ENCODE peak calls at places on chromosomes 2 and 18, in four cellular contexts. B, K, U and X are unnamed samples.
A peak's percentile ranks its signal among the peaks of the same experiment; 100 is the strongest.

GRCh38 chr2:66437055-66437454 is 2.1 kb downstream of the MEIS1 start:
- DNase-seq in U (no peak), K (peak; percentile 39), B (no peak), X (no peak)

GRCh38 chr2:28681216-28681981 is 70.2 kb upstream of the PPP1CB start:
- DNase-seq in U (peak; percentile 20), B (no peak), K (peak; percentile 82), X (no peak)

GRCh38 chr2:120428748-120429147 is 82.8 kb downstream of the INHBB start:
- DNase-seq in K (no peak), B (no peak), U (no peak), X (no peak)

GRCh38 chr18:42078711-42079110 is 123.7 kb downstream of the PIK3C3 start:
- DNase-seq in K (peak; percentile 19), U (no peak), B (no peak), X (no peak)

GRCh38 chr18:42909095-42909494 is 206.4 kb downstream of the RIT2 start:
- DNase-seq in K (no peak), U (no peak), B (no peak), X (no peak)

GRCh38 chr2:173657996-173658717 is 303.5 kb downstream of the CDCA7 start:
- DNase-seq in U (no peak), K (peak; percentile 92), B (no peak), X (no peak)

GRCh38 chr2:63639344-63639743 is 50.6 kb downstream of the MDH1 start:
- DNase-seq in K (no peak), B (no peak), U (no peak), X (no peak)

GRCh38 chr2:163717993-163718680 is 17.7 kb downstream of the FIGN start:
- DNase-seq in K (no peak), B (no peak), U (no peak), X (no peak)

GRCh38 chr2:46101557-46102220 is 195.5 kb upstream of the EPAS1 start:
- DNase-seq in B (no peak), K (no peak), U (no peak), X (no peak)

GRCh38 chr2:86500325-86500724 is 59.2 kb downstream of the KDM3A start:
- DNase-seq in U (no peak), K (no peak), B (no peak), X (no peak)

GRCh38 chr2:10124538-10125045 is 2.1 kb downstream of the RRM2 start:
- DNase-seq in B (peak; percentile 33), K (peak; percentile 68), U (peak; percentile 80), X (no peak)

GRCh38 chr18:56645415-56646016 is 5.6 kb upstream of the WDR7 start:
- DNase-seq in U (peak; percentile 43), B (no peak), K (no peak), X (no peak)

GRCh38 chr2:239834143-239834542 is 191.0 kb downstream of the NDUFA10 start:
- DNase-seq in B (peak; percentile 48), K (no peak), U (no peak), X (peak; percentile 48)

GRCh38 chr2:46116616-46117015 is 180.6 kb upstream of the EPAS1 start:
- DNase-seq in U (no peak), K (peak; percentile 60), B (no peak), X (no peak)

GRCh38 chr2:2823061-2823753 is 492.1 kb upstream of the MYT1L start:
- DNase-seq in K (no peak), B (no peak), U (no peak), X (peak; percentile 44)

GRCh38 chr18:63199743-63200241 is 119.8 kb downstream of the BCL2 start:
- DNase-seq in B (no peak), K (no peak), U (peak; percentile 76), X (no peak)

GRCh38 chr2:30422437-30422805 is 24.6 kb upstream of the LCLAT1 start:
- DNase-seq in K (peak; percentile 21), U (peak; percentile 84), B (no peak), X (no peak)